ENCODE peak calls at places on chromosome 7, in four cellular contexts. N is H1, U is K562, X is A549. D is an unnamed sample.

GRCh38 chr7:137354361-137354760 is 10.8 kb upstream of the PTN start:
- DNase-seq in N (no peak), U (no peak), X (no peak), D (no peak)

GRCh38 chr7:33039905-33040292 is 22.7 kb downstream of the NT5C3A start:
- DNase-seq in N (no peak), U (no peak), X (no peak), D (no peak)

GRCh38 chr7:3162286-3162685 is 118.6 kb upstream of the CARD11 start:
- DNase-seq in N (no peak), U (peak), X (no peak), D (no peak)

GRCh38 chr7:95693551-95694333 is 78.6 kb upstream of the DYNC1I1 start:
- DNase-seq in N (no peak), U (no peak), X (no peak), D (no peak)

GRCh38 chr7:107538001-107538400 is 25.7 kb downstream of the COG5 start:
- DNase-seq in N (no peak), U (no peak), X (no peak), D (no peak)

GRCh38 chr7:100367676-100368613 is 5.3 kb upstream of the PILRA start:
- DNase-seq in N (no peak), U (no peak), X (no peak), D (no peak)

GRCh38 chr7:111137296-111138195 is 46.6 kb downstream of the LRRN3 start:
- DNase-seq in N (no peak), U (no peak), X (no peak), D (no peak)

GRCh38 chr7:113119429-113119828 is 1.1 kb upstream of the SMIM30 start:
- DNase-seq in N (no peak), U (no peak), X (no peak), D (no peak)

GRCh38 chr7:130350945-130351663 is 6.5 kb downstream of the CPA5 start:
- DNase-seq in N (no peak), U (no peak), X (no peak), D (peak)

GRCh38 chr7:17802056-17802455 is 138.2 kb downstream of the SNX13 start:
- DNase-seq in N (no peak), U (no peak), X (no peak), D (no peak)

GRCh38 chr7:88203401-88203800 is 16.4 kb downstream of the SRI start:
- DNase-seq in N (no peak), U (no peak), X (no peak), D (no peak)

GRCh38 chr7:152969335-152969734 is 209.8 kb downstream of the ACTR3B start:
- DNase-seq in N (peak), U (no peak), X (no peak), D (no peak)

GRCh38 chr7:45962861-45963260 is 41.8 kb upstream of the IGFBP3 start:
- DNase-seq in N (no peak), U (no peak), X (no peak), D (no peak)

GRCh38 chr7:106659369-106659962 is 1.5 kb downstream of the CCDC71L start:
- DNase-seq in N (no peak), U (no peak), X (no peak), D (no peak)

GRCh38 chr7:92177362-92177761 is 1.6 kb downstream of the LRRD1 start:
- DNase-seq in N (no peak), U (no peak), X (no peak), D (no peak)

GRCh38 chr7:15326044-15326644 is 235.7 kb downstream of the AGMO start:
- DNase-seq in N (no peak), U (no peak), X (peak), D (peak)

GRCh38 chr7:45181991-45182855 is 24.6 kb downstream of the RAMP3 start:
- DNase-seq in N (no peak), U (no peak), X (no peak), D (no peak)

GRCh38 chr7:137846588-137847417 is at the start of gene DGKI:
- DNase-seq in N (no peak), U (no peak), X (no peak), D (no peak)

GRCh38 chr7:146176790-146177189 is 60.2 kb downstream of the CNTNAP2 start:
- DNase-seq in N (no peak), U (no peak), X (no peak), D (no peak)

GRCh38 chr7:134690016-134690415 is 43.4 kb downstream of the BPGM start:
- DNase-seq in N (no peak), U (no peak), X (no peak), D (no peak)

GRCh38 chr7:107966701-107967100 is 36.3 kb downstream of the LAMB1 start:
- DNase-seq in N (peak), U (no peak), X (no peak), D (peak)

GRCh38 chr7:92797284-92797683 is 39.1 kb downstream of the CDK6 start:
- DNase-seq in N (no peak), U (no peak), X (no peak), D (no peak)

GRCh38 chr7:77799078-77799964 is 748 bp downstream of the PHTF2 start:
- DNase-seq in N (no peak), U (peak), X (peak), D (no peak)

GRCh38 chr7:115227473-115228235 is 305.8 kb downstream of the MDFIC start:
- DNase-seq in N (no peak), U (no peak), X (no peak), D (no peak)

GRCh38 chr7:54111850-54112249 is 430.3 kb upstream of the VSTM2A start:
- DNase-seq in N (no peak), U (no peak), X (no peak), D (no peak)

GRCh38 chr7:43758861-43759683 is 592 bp downstream of the BLVRA start:
- DNase-seq in N (no peak), U (peak), X (no peak), D (no peak)

GRCh38 chr7:100465702-100466311 is 1.7 kb upstream of the SPACDR start:
- DNase-seq in N (no peak), U (peak), X (peak), D (peak)

GRCh38 chr7:158633055-158633956 is 45.7 kb upstream of the PTPRN2 start:
- DNase-seq in N (no peak), U (no peak), X (no peak), D (no peak)

GRCh38 chr7:117323585-117323876 is 673 bp upstream of the WNT2 start:
- DNase-seq in N (no peak), U (no peak), X (no peak), D (no peak)

GRCh38 chr7:90761584-90761983 is 165.5 kb downstream of the CDK14 start:
- DNase-seq in N (no peak), U (no peak), X (no peak), D (no peak)

GRCh38 chr7:95473276-95473985 is 12.3 kb upstream of the ASB4 start:
- DNase-seq in N (no peak), U (no peak), X (no peak), D (no peak)

GRCh38 chr7:49093218-49093617 is 168.9 kb downstream of the CDC14C start:
- DNase-seq in N (no peak), U (no peak), X (no peak), D (no peak)

GRCh38 chr7:108455524-108455832 is 758 bp downstream of the NRCAM start:
- DNase-seq in N (no peak), U (no peak), X (no peak), D (no peak)

GRCh38 chr7:108403597-108404217 is 52.5 kb downstream of the NRCAM start:
- DNase-seq in N (no peak), U (no peak), X (no peak), D (no peak)

DNA sequence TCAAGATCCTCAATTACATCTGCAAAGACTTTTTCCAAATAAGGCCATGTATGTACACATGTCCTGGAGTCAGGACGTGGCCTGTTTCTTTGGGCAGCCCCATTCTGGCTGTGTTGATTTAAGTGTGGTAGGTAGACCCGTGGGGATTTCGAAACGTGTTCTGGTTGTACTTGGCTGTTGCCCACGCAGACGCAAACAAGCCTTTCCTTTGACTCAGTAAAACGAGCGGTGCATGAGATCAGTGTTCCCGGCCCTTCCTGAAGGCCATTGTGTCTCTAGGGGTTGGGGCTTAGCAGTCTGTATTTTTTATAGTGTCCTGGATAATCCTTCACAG is 64.8 kb upstream of the DNAJB6 start:
- DNase-seq in N (no peak), U (peak), X (no peak), D (peak)
- TF ChIP-seq PHF8 in N (no peak), U (no peak), X (no peak), D (no peak)

GRCh38 chr7:143074141-143074540 is 22.0 kb downstream of the OR6V1 start:
- DNase-seq in N (no peak), U (no peak), X (no peak), D (no peak)

GRCh38 chr7:143073556-143073955 is 21.4 kb downstream of the OR6V1 start:
- DNase-seq in N (no peak), U (no peak), X (no peak), D (no peak)

GRCh38 chr7:143068446-143068845 is 16.3 kb downstream of the OR6V1 start:
- DNase-seq in N (no peak), U (no peak), X (no peak), D (no peak)

GRCh38 chr7:143069912-143070500 is 17.9 kb downstream of the OR6V1 start:
- DNase-seq in N (no peak), U (no peak), X (no peak), D (no peak)
- TF ChIP-seq PHF8 in N (no peak), U (no peak), X (no peak), D (no peak)

GRCh38 chr7:37027557-37028341 is 303.5 kb upstream of the AOAH start:
- DNase-seq in N (no peak), U (no peak), X (no peak), D (no peak)
- TF ChIP-seq PHF8 in N (no peak), U (no peak), X (no peak), D (no peak)

GRCh38 chr7:74654811-74655210 is 2.7 kb upstream of the GTF2I start:
- DNase-seq in N (no peak), U (no peak), X (no peak), D (no peak)

GRCh38 chr7:74656421-74656910 is 1.1 kb upstream of the GTF2I start:
- DNase-seq in N (no peak), U (peak), X (peak), D (peak)

GRCh38 chr7:74655785-74656420 is 1.6 kb upstream of the GTF2I start:
- DNase-seq in N (no peak), U (no peak), X (peak), D (no peak)

GRCh38 chr7:74655324-74655723 is 2.2 kb upstream of the GTF2I start:
- DNase-seq in N (no peak), U (no peak), X (no peak), D (peak)

GRCh38 chr7:74653686-74654181 is 3.8 kb upstream of the GTF2I start:
- DNase-seq in N (no peak), U (no peak), X (no peak), D (peak)
- TF ChIP-seq PHF8 in N (no peak), U (no peak), X (no peak), D (peak)

GRCh38 chr7:1555813-1556540 is at the start of gene TMEM184A:
- DNase-seq in N (no peak), U (peak), X (peak), D (peak)
- TF ChIP-seq PHF8 in N (no peak), U (no peak), X (no peak), D (peak)

DNA sequence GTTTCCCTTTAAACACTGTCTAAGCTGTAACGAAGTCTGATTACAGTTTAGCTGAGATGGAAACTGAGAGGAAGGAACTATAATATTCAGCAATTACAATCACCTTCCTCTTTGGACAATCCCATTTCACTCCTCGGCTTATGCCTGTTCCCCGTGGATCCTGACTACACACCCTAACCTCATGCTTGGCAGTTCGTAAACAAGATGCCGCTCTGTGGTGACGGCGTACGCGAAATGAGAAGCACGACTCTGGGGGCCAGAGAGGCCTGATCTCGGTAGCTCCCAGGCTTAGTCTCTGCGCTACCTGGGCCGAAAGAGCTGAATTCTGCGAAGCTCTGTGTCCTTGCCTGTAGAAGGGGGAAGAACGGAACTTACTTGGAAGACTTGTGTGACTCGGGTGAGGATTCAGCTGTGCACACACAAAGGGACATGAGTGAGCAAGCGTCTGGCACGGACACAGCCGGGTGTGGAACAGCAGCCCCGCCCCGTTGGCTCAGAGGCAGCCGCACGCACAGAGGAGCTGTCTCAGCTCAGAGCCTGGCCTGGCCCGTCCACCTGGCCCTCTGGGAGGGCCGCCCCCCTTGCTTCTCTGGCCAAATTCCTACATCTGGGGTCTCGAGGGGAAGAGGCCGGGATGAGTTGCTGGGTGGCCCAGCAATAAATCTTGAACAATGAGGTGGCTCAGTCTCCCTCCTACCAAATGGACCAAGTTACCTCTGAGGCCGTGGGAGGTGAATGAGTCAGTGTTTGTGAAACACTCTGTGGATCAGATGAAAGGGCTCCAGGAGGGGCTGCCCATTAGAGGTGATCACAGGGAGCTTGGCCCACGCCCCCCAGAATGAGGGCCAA is 83.9 kb downstream of the PDGFA start:
- DNase-seq in N (no peak), U (no peak), X (peak), D (no peak)
- TF ChIP-seq PHF8 in N (no peak), U (no peak), X (no peak), D (no peak)

DNA sequence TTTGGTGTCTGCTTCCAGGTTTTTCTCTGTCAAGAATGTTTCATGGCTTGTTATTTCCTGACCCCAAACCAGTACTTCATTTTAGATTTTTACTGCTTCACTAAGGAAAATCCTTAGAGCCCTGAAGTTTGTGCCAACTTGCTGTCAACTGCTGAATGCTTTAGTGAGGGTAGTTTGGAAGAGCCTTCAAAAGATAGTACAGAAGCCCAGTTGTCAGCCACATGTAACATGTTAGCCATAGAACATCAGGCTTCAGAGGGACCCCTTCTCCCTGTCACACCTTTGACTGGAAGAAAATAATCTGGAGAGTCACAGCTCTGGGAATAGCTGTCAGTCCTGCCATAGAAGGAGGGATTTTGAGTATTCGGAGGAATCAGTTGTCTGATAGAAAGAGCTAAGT is 34.1 kb downstream of the ITGB8 start:
- DNase-seq in N (no peak), U (no peak), X (no peak), D (no peak)
- TF ChIP-seq PHF8 in N (no peak), U (no peak), X (no peak), D (no peak)

D was measured in HepG2.